ENCODE peak calls at places on chromosome 14, in ten cellular contexts. K is fibroblast of lung, E is cardiac fibroblast, L is uterus, U is lung, D is AG09309, Y is AG10803, A is colonic mucosa, N is IMR-90, S is endothelial cell of umbilical vein. G is an unnamed sample.
A peak's percentile ranks its signal among the peaks of the same experiment; 100 is the strongest.

GRCh38 chr14:99118046-99118721 is 153.8 kb downstream of the BCL11B start:
- DNase-seq in U (peak; percentile 26), N (no peak), K (no peak), D (no peak), E (no peak), L (no peak), S (no peak), A (peak; percentile 15), Y (no peak), G (no peak)

GRCh38 chr14:96889091-96889490 is 91.9 kb downstream of the VRK1 start:
- DNase-seq in Y (no peak), S (no peak), E (no peak), K (no peak), L (no peak), N (no peak), D (no peak), A (no peak), U (no peak), G (no peak)

GRCh38 chr14:74793506-74794155 is 30.5 kb downstream of the YLPM1 start:
- DNase-seq in K (no peak), Y (peak; percentile 17), N (no peak), L (no peak), E (peak; percentile 47), D (no peak), S (peak; percentile 63), A (no peak), U (no peak), G (peak; percentile 36)

GRCh38 chr14:35032562-35032961 is 13.5 kb upstream of the FAM177A1 start:
- DNase-seq in K (no peak), A (no peak), N (no peak), E (no peak), L (no peak), U (no peak), D (no peak), S (no peak), Y (no peak), G (no peak)

GRCh38 chr14:62691613-62692489 is 353.4 kb downstream of the KCNH5 start:
- DNase-seq in K (peak; percentile 99), E (peak; percentile 98), N (peak; percentile 97), A (no peak), Y (peak; percentile 56), S (peak; percentile 49), L (peak; percentile 17), D (peak; percentile 25), U (peak; percentile 46), G (peak; percentile 92)

GRCh38 chr14:35279369-35279768 is 12.8 kb upstream of the PSMA6 start:
- DNase-seq in S (no peak), N (no peak), E (no peak), A (no peak), L (no peak), K (no peak), U (no peak), D (no peak), Y (no peak), G (no peak)

GRCh38 chr14:74409441-74409840 is 16.6 kb downstream of the SYNDIG1L start:
- DNase-seq in S (no peak), U (no peak), E (no peak), D (no peak), A (no peak), L (no peak), N (no peak), Y (no peak), K (no peak), G (no peak)

GRCh38 chr14:73833024-73833423 is 18.6 kb upstream of the PTGR2 start:
- DNase-seq in U (no peak), K (peak; percentile 56), L (no peak), N (no peak), S (no peak), E (no peak), Y (peak; percentile 79), D (no peak), A (no peak), G (peak; percentile 80)

GRCh38 chr14:69519253-69519661 is 34.7 kb downstream of the PLEKHD1 start:
- DNase-seq in Y (no peak), K (no peak), E (no peak), N (no peak), S (no peak), D (peak; percentile 29), L (no peak), A (no peak), U (no peak), G (no peak)

GRCh38 chr14:21405097-21405496 is 21.3 kb upstream of the SUPT16H start:
- DNase-seq in S (peak; percentile 80), K (no peak), N (no peak), A (no peak), L (no peak), E (peak; percentile 68), D (no peak), Y (peak; percentile 3), U (no peak), G (peak; percentile 47)

GRCh38 chr14:91249841-91250616 is 5.5 kb upstream of the GPR68 start:
- DNase-seq in D (no peak), L (no peak), K (no peak), N (no peak), E (no peak), Y (peak; percentile 56), S (no peak), U (peak; percentile 69), A (no peak), G (no peak)

GRCh38 chr14:91897121-91897701 is 29.9 kb upstream of the TC2N start:
- DNase-seq in U (peak; percentile 70), L (peak; percentile 63), K (peak; percentile 85), N (peak; percentile 68), E (peak; percentile 68), A (no peak), Y (peak; percentile 93), D (peak; percentile 29), S (peak; percentile 33), G (peak; percentile 75)

GRCh38 chr14:71933026-71933587 is 878 bp downstream of the RGS6 start:
- DNase-seq in A (no peak), U (no peak), L (no peak), Y (no peak), E (peak; percentile 10), S (no peak), D (no peak), N (no peak), K (no peak), G (no peak)

GRCh38 chr14:55354500-55354899 is 57.1 kb downstream of the ATG14 start:
- DNase-seq in S (peak; percentile 43), E (peak; percentile 57), Y (peak; percentile 24), U (no peak), K (peak; percentile 66), A (peak; percentile 74), L (peak; percentile 17), N (peak; percentile 48), D (no peak), G (peak; percentile 59)
- TF ChIP-seq CTCF in S (peak; percentile 54), E (peak; percentile 67), Y (peak; percentile 57), U (peak; percentile 55), K (peak; percentile 74), A (peak; percentile 52), L (peak; percentile 20), N (peak; percentile 69), D (peak; percentile 66), G (peak; percentile 71)

GRCh38 chr14:22502007-22502406 is 87.0 kb downstream of the DAD1 start:
- DNase-seq in A (peak; percentile 50), E (no peak), U (peak; percentile 30), Y (no peak), N (no peak), L (peak; percentile 54), D (no peak), K (no peak), S (no peak), G (no peak)

GRCh38 chr14:22500954-22501353 is 88.1 kb downstream of the DAD1 start:
- DNase-seq in N (no peak), D (no peak), A (no peak), K (no peak), Y (no peak), L (no peak), S (no peak), U (no peak), E (no peak), G (no peak)

GRCh38 chr14:22502551-22502950 is 86.5 kb downstream of the DAD1 start:
- DNase-seq in N (no peak), E (no peak), D (no peak), S (no peak), L (no peak), K (no peak), Y (no peak), U (no peak), A (no peak), G (no peak)

GRCh38 chr14:22497671-22498093 is 91.3 kb downstream of the DAD1 start:
- DNase-seq in L (no peak), S (no peak), E (no peak), D (no peak), Y (no peak), N (no peak), U (no peak), K (no peak), A (no peak), G (no peak)

GRCh38 chr14:22500525-22500924 is 88.5 kb downstream of the DAD1 start:
- DNase-seq in A (no peak), K (no peak), U (no peak), D (no peak), S (no peak), N (no peak), Y (no peak), E (no peak), L (no peak), G (no peak)
- H3K4me3 ChIP-seq in A (no peak overlapping the region), K (no peak overlapping the region), U (no peak overlapping the region), D (no peak overlapping the region), S (no peak overlapping the region), N (no peak overlapping the region), Y (no peak overlapping the region), E (no peak overlapping the region), L (no peak overlapping the region), G (no peak overlapping the region)

GRCh38 chr14:67474366-67474765 is 14.2 kb downstream of the TMEM229B start:
- DNase-seq in K (no peak), D (no peak), S (no peak), A (no peak), L (no peak), N (no peak), Y (no peak), E (no peak), U (no peak), G (no peak)

GRCh38 chr14:67472726-67473125 is 15.8 kb downstream of the TMEM229B start:
- DNase-seq in U (no peak), E (no peak), N (no peak), S (no peak), K (no peak), A (no peak), L (no peak), D (no peak), Y (no peak), G (no peak)

GRCh38 chr14:67469954-67470353 is 18.6 kb downstream of the TMEM229B start:
- DNase-seq in Y (no peak), E (no peak), A (peak; percentile 41), K (no peak), L (no peak), U (no peak), D (no peak), N (no peak), S (no peak), G (no peak)

GRCh38 chr14:67477926-67478915 is 10.3 kb downstream of the TMEM229B start:
- DNase-seq in N (no peak), K (no peak), L (no peak), A (no peak), U (no peak), S (no peak), Y (no peak), D (no peak), E (no peak), G (no peak)

GRCh38 chr14:67473290-67474082 is 15.0 kb downstream of the TMEM229B start:
- DNase-seq in E (no peak), N (no peak), L (no peak), D (no peak), K (no peak), Y (no peak), A (no peak), U (no peak), S (no peak), G (no peak)
- TF ChIP-seq CTCF in E (no peak), N (no peak), L (no peak), D (no peak), K (no peak), Y (no peak), A (no peak), U (no peak), S (no peak), G (no peak)

GRCh38 chr14:51368721-51369163 is 128.7 kb downstream of the TMX1 start:
- DNase-seq in E (peak; percentile 95), Y (peak; percentile 97), N (peak; percentile 89), L (no peak), A (no peak), D (peak; percentile 87), K (peak; percentile 85), U (no peak), S (no peak), G (peak; percentile 95)
- H3K4me3 ChIP-seq in E (no peak overlapping the region), Y (no peak overlapping the region), N (no peak overlapping the region), L (no peak overlapping the region), A (no peak overlapping the region), D (no peak overlapping the region), K (no peak overlapping the region), U (no peak overlapping the region), S (no peak overlapping the region), G (no peak overlapping the region)